ENCODE peak calls at places on chromosome 16, in eight cellular contexts. One of them, this sample, is unnamed.

GRCh38 chr16:66376577-66377326 is 10.3 kb downstream of the CDH5 start:
- DNase-seq in stimulated activated CD8-positive, alpha-beta memory T cell treated with anti-CD3 and anti-CD28 coated beads, Interleukin-4, amount 100 ng/mL, for 1 hour: no peak
- DNase-seq in non-pigmented ciliary epithelial cell: no peak
- DNase-seq in NT2/D1: no peak
- DNase-seq in CD4-positive, alpha-beta T cell: no peak
- DNase-seq in CD8-positive, alpha-beta T cell: no peak
- DNase-seq in left cardiac atrium: no peak
- DNase-seq in hypothalamus: no peak
- DNase-seq in this sample: no peak

GRCh38 chr16:27221576-27222498 is 18.5 kb downstream of the KDM8 start:
- DNase-seq in left cardiac atrium: peak
- DNase-seq in hypothalamus: no peak
- DNase-seq in non-pigmented ciliary epithelial cell: no peak
- DNase-seq in NT2/D1: no peak
- DNase-seq in stimulated activated CD8-positive, alpha-beta memory T cell treated with anti-CD3 and anti-CD28 coated beads, Interleukin-4, amount 100 ng/mL, for 1 hour: no peak
- DNase-seq in CD4-positive, alpha-beta T cell: no peak
- DNase-seq in CD8-positive, alpha-beta T cell: no peak
- DNase-seq in this sample: no peak

GRCh38 chr16:68233835-68234187 is 2.1 kb downstream of the ESRP2 start:
- DNase-seq in NT2/D1: no peak
- DNase-seq in CD4-positive, alpha-beta T cell: no peak
- DNase-seq in left cardiac atrium: no peak
- DNase-seq in stimulated activated CD8-positive, alpha-beta memory T cell treated with anti-CD3 and anti-CD28 coated beads, Interleukin-4, amount 100 ng/mL, for 1 hour: no peak
- DNase-seq in hypothalamus: no peak
- DNase-seq in CD8-positive, alpha-beta T cell: no peak
- DNase-seq in non-pigmented ciliary epithelial cell: no peak
- DNase-seq in this sample: no peak

GRCh38 chr16:88062341-88062861 is 111.2 kb downstream of the BANP start:
- DNase-seq in stimulated activated CD8-positive, alpha-beta memory T cell treated with anti-CD3 and anti-CD28 coated beads, Interleukin-4, amount 100 ng/mL, for 1 hour: no peak
- DNase-seq in hypothalamus: no peak
- DNase-seq in left cardiac atrium: peak
- DNase-seq in NT2/D1: no peak
- DNase-seq in non-pigmented ciliary epithelial cell: peak
- DNase-seq in CD8-positive, alpha-beta T cell: no peak
- DNase-seq in CD4-positive, alpha-beta T cell: no peak
- DNase-seq in this sample: no peak

GRCh38 chr16:56625140-56625942 is at the start of gene MT1E:
- DNase-seq in CD4-positive, alpha-beta T cell: peak
- DNase-seq in hypothalamus: no peak
- DNase-seq in NT2/D1: no peak
- DNase-seq in CD8-positive, alpha-beta T cell: peak
- DNase-seq in non-pigmented ciliary epithelial cell: no peak
- DNase-seq in left cardiac atrium: peak
- DNase-seq in stimulated activated CD8-positive, alpha-beta memory T cell treated with anti-CD3 and anti-CD28 coated beads, Interleukin-4, amount 100 ng/mL, for 1 hour: no peak
- DNase-seq in this sample: peak

GRCh38 chr16:68306633-68307032 is 4.1 kb downstream of the SLC7A6OS start:
- DNase-seq in stimulated activated CD8-positive, alpha-beta memory T cell treated with anti-CD3 and anti-CD28 coated beads, Interleukin-4, amount 100 ng/mL, for 1 hour: no peak
- DNase-seq in CD4-positive, alpha-beta T cell: no peak
- DNase-seq in CD8-positive, alpha-beta T cell: no peak
- DNase-seq in hypothalamus: no peak
- DNase-seq in non-pigmented ciliary epithelial cell: no peak
- DNase-seq in left cardiac atrium: no peak
- DNase-seq in NT2/D1: no peak
- DNase-seq in this sample: no peak

GRCh38 chr16:71376465-71377157 is 18.1 kb downstream of the CALB2 start:
- DNase-seq in CD8-positive, alpha-beta T cell: no peak
- DNase-seq in stimulated activated CD8-positive, alpha-beta memory T cell treated with anti-CD3 and anti-CD28 coated beads, Interleukin-4, amount 100 ng/mL, for 1 hour: no peak
- DNase-seq in CD4-positive, alpha-beta T cell: no peak
- DNase-seq in NT2/D1: no peak
- DNase-seq in left cardiac atrium: no peak
- DNase-seq in non-pigmented ciliary epithelial cell: no peak
- DNase-seq in hypothalamus: no peak
- DNase-seq in this sample: no peak

GRCh38 chr16:85601730-85602401 is 11.3 kb upstream of the GSE1 start:
- DNase-seq in left cardiac atrium: no peak
- DNase-seq in non-pigmented ciliary epithelial cell: no peak
- DNase-seq in NT2/D1: no peak
- DNase-seq in CD4-positive, alpha-beta T cell: no peak
- DNase-seq in stimulated activated CD8-positive, alpha-beta memory T cell treated with anti-CD3 and anti-CD28 coated beads, Interleukin-4, amount 100 ng/mL, for 1 hour: no peak
- DNase-seq in hypothalamus: no peak
- DNase-seq in CD8-positive, alpha-beta T cell: no peak
- DNase-seq in this sample: no peak

GRCh38 chr16:58027341-58028167 is 2.0 kb downstream of the MMP15 start:
- DNase-seq in NT2/D1: peak
- DNase-seq in stimulated activated CD8-positive, alpha-beta memory T cell treated with anti-CD3 and anti-CD28 coated beads, Interleukin-4, amount 100 ng/mL, for 1 hour: no peak
- DNase-seq in non-pigmented ciliary epithelial cell: no peak
- DNase-seq in CD4-positive, alpha-beta T cell: no peak
- DNase-seq in CD8-positive, alpha-beta T cell: no peak
- DNase-seq in hypothalamus: no peak
- DNase-seq in left cardiac atrium: peak
- DNase-seq in this sample: peak

GRCh38 chr16:82627811-82628339 is 1.1 kb downstream of the CDH13 start:
- DNase-seq in non-pigmented ciliary epithelial cell: no peak
- DNase-seq in NT2/D1: no peak
- DNase-seq in CD4-positive, alpha-beta T cell: no peak
- DNase-seq in stimulated activated CD8-positive, alpha-beta memory T cell treated with anti-CD3 and anti-CD28 coated beads, Interleukin-4, amount 100 ng/mL, for 1 hour: no peak
- DNase-seq in CD8-positive, alpha-beta T cell: no peak
- DNase-seq in left cardiac atrium: peak
- DNase-seq in hypothalamus: no peak
- DNase-seq in this sample: no peak

GRCh38 chr16:5319799-5320198 is 222.2 kb upstream of the EEF2KMT start:
- DNase-seq in CD4-positive, alpha-beta T cell: no peak
- DNase-seq in non-pigmented ciliary epithelial cell: no peak
- DNase-seq in hypothalamus: no peak
- DNase-seq in left cardiac atrium: no peak
- DNase-seq in NT2/D1: no peak
- DNase-seq in stimulated activated CD8-positive, alpha-beta memory T cell treated with anti-CD3 and anti-CD28 coated beads, Interleukin-4, amount 100 ng/mL, for 1 hour: no peak
- DNase-seq in CD8-positive, alpha-beta T cell: no peak
- DNase-seq in this sample: no peak

GRCh38 chr16:23182675-23183485 is at the start of gene SCNN1G:
- DNase-seq in CD4-positive, alpha-beta T cell: no peak
- DNase-seq in NT2/D1: no peak
- DNase-seq in non-pigmented ciliary epithelial cell: no peak
- DNase-seq in CD8-positive, alpha-beta T cell: no peak
- DNase-seq in left cardiac atrium: peak
- DNase-seq in hypothalamus: no peak
- DNase-seq in stimulated activated CD8-positive, alpha-beta memory T cell treated with anti-CD3 and anti-CD28 coated beads, Interleukin-4, amount 100 ng/mL, for 1 hour: no peak
- DNase-seq in this sample: peak

GRCh38 chr16:82935781-82936180 is 309.0 kb downstream of the CDH13 start:
- DNase-seq in CD8-positive, alpha-beta T cell: no peak
- DNase-seq in left cardiac atrium: no peak
- DNase-seq in stimulated activated CD8-positive, alpha-beta memory T cell treated with anti-CD3 and anti-CD28 coated beads, Interleukin-4, amount 100 ng/mL, for 1 hour: no peak
- DNase-seq in hypothalamus: no peak
- DNase-seq in NT2/D1: no peak
- DNase-seq in CD4-positive, alpha-beta T cell: no peak
- DNase-seq in non-pigmented ciliary epithelial cell: no peak
- DNase-seq in this sample: no peak

GRCh38 chr16:71428385-71428784 is 13.5 kb downstream of the TLE7 start:
- DNase-seq in CD8-positive, alpha-beta T cell: no peak
- DNase-seq in CD4-positive, alpha-beta T cell: no peak
- DNase-seq in left cardiac atrium: no peak
- DNase-seq in non-pigmented ciliary epithelial cell: no peak
- DNase-seq in NT2/D1: no peak
- DNase-seq in stimulated activated CD8-positive, alpha-beta memory T cell treated with anti-CD3 and anti-CD28 coated beads, Interleukin-4, amount 100 ng/mL, for 1 hour: no peak
- DNase-seq in hypothalamus: no peak
- DNase-seq in this sample: no peak

GRCh38 chr16:23207485-23207884 is 24.9 kb downstream of the SCNN1G start:
- DNase-seq in hypothalamus: no peak
- DNase-seq in CD4-positive, alpha-beta T cell: no peak
- DNase-seq in stimulated activated CD8-positive, alpha-beta memory T cell treated with anti-CD3 and anti-CD28 coated beads, Interleukin-4, amount 100 ng/mL, for 1 hour: no peak
- DNase-seq in non-pigmented ciliary epithelial cell: no peak
- DNase-seq in left cardiac atrium: no peak
- DNase-seq in NT2/D1: no peak
- DNase-seq in CD8-positive, alpha-beta T cell: no peak
- DNase-seq in this sample: peak

GRCh38 chr16:4506450-4506849 is 30.3 kb downstream of the HMOX2 start:
- DNase-seq in left cardiac atrium: peak
- DNase-seq in hypothalamus: no peak
- DNase-seq in non-pigmented ciliary epithelial cell: no peak
- DNase-seq in stimulated activated CD8-positive, alpha-beta memory T cell treated with anti-CD3 and anti-CD28 coated beads, Interleukin-4, amount 100 ng/mL, for 1 hour: peak
- DNase-seq in NT2/D1: peak
- DNase-seq in CD8-positive, alpha-beta T cell: peak
- DNase-seq in CD4-positive, alpha-beta T cell: peak
- DNase-seq in this sample: peak

GRCh38 chr16:9870962-9871361 is 311.3 kb downstream of the GRIN2A start:
- DNase-seq in stimulated activated CD8-positive, alpha-beta memory T cell treated with anti-CD3 and anti-CD28 coated beads, Interleukin-4, amount 100 ng/mL, for 1 hour: no peak
- DNase-seq in non-pigmented ciliary epithelial cell: no peak
- DNase-seq in left cardiac atrium: no peak
- DNase-seq in CD8-positive, alpha-beta T cell: no peak
- DNase-seq in CD4-positive, alpha-beta T cell: no peak
- DNase-seq in NT2/D1: no peak
- DNase-seq in hypothalamus: no peak
- DNase-seq in this sample: no peak

GRCh38 chr16:30896203-30896889 is at the start of gene CTF1:
- DNase-seq in left cardiac atrium: peak
- DNase-seq in hypothalamus: peak
- DNase-seq in CD4-positive, alpha-beta T cell: no peak
- DNase-seq in NT2/D1: peak
- DNase-seq in CD8-positive, alpha-beta T cell: no peak
- DNase-seq in non-pigmented ciliary epithelial cell: no peak
- DNase-seq in stimulated activated CD8-positive, alpha-beta memory T cell treated with anti-CD3 and anti-CD28 coated beads, Interleukin-4, amount 100 ng/mL, for 1 hour: no peak
- DNase-seq in this sample: peak

GRCh38 chr16:4443986-4444385 is 18.3 kb downstream of the DNAJA3 start:
- DNase-seq in left cardiac atrium: no peak
- DNase-seq in hypothalamus: no peak
- DNase-seq in stimulated activated CD8-positive, alpha-beta memory T cell treated with anti-CD3 and anti-CD28 coated beads, Interleukin-4, amount 100 ng/mL, for 1 hour: no peak
- DNase-seq in non-pigmented ciliary epithelial cell: no peak
- DNase-seq in CD4-positive, alpha-beta T cell: no peak
- DNase-seq in NT2/D1: no peak
- DNase-seq in CD8-positive, alpha-beta T cell: no peak
- DNase-seq in this sample: no peak

GRCh38 chr16:81335669-81336068 is 20.9 kb downstream of the GAN start:
- DNase-seq in left cardiac atrium: no peak
- DNase-seq in NT2/D1: no peak
- DNase-seq in stimulated activated CD8-positive, alpha-beta memory T cell treated with anti-CD3 and anti-CD28 coated beads, Interleukin-4, amount 100 ng/mL, for 1 hour: no peak
- DNase-seq in non-pigmented ciliary epithelial cell: no peak
- DNase-seq in hypothalamus: no peak
- DNase-seq in CD4-positive, alpha-beta T cell: no peak
- DNase-seq in CD8-positive, alpha-beta T cell: no peak
- DNase-seq in this sample: no peak

GRCh38 chr16:87895641-87896141 is 26.4 kb upstream of the SLC7A5 start:
- DNase-seq in stimulated activated CD8-positive, alpha-beta memory T cell treated with anti-CD3 and anti-CD28 coated beads, Interleukin-4, amount 100 ng/mL, for 1 hour: peak
- DNase-seq in CD8-positive, alpha-beta T cell: peak
- DNase-seq in NT2/D1: no peak
- DNase-seq in CD4-positive, alpha-beta T cell: peak
- DNase-seq in hypothalamus: no peak
- DNase-seq in left cardiac atrium: no peak
- DNase-seq in non-pigmented ciliary epithelial cell: no peak
- DNase-seq in this sample: no peak

GRCh38 chr16:73171380-73171779 is 123.5 kb upstream of the ZFHX3 start:
- DNase-seq in left cardiac atrium: no peak
- DNase-seq in CD4-positive, alpha-beta T cell: no peak
- DNase-seq in non-pigmented ciliary epithelial cell: no peak
- DNase-seq in hypothalamus: no peak
- DNase-seq in NT2/D1: no peak
- DNase-seq in CD8-positive, alpha-beta T cell: no peak
- DNase-seq in stimulated activated CD8-positive, alpha-beta memory T cell treated with anti-CD3 and anti-CD28 coated beads, Interleukin-4, amount 100 ng/mL, for 1 hour: no peak
- DNase-seq in this sample: peak

GRCh38 chr16:72847187-72848044 is 200.5 kb downstream of the ZFHX3 start:
- DNase-seq in left cardiac atrium: no peak
- DNase-seq in CD4-positive, alpha-beta T cell: no peak
- DNase-seq in hypothalamus: peak
- DNase-seq in non-pigmented ciliary epithelial cell: no peak
- DNase-seq in stimulated activated CD8-positive, alpha-beta memory T cell treated with anti-CD3 and anti-CD28 coated beads, Interleukin-4, amount 100 ng/mL, for 1 hour: no peak
- DNase-seq in CD8-positive, alpha-beta T cell: no peak
- DNase-seq in NT2/D1: no peak
- DNase-seq in this sample: peak

GRCh38 chr16:1212616-1213194 is 12.4 kb downstream of the TPSG1 start:
- DNase-seq in non-pigmented ciliary epithelial cell: no peak
- DNase-seq in left cardiac atrium: no peak
- DNase-seq in CD8-positive, alpha-beta T cell: no peak
- DNase-seq in hypothalamus: no peak
- DNase-seq in CD4-positive, alpha-beta T cell: no peak
- DNase-seq in NT2/D1: no peak
- DNase-seq in stimulated activated CD8-positive, alpha-beta memory T cell treated with anti-CD3 and anti-CD28 coated beads, Interleukin-4, amount 100 ng/mL, for 1 hour: no peak
- DNase-seq in this sample: no peak

GRCh38 chr16:79593074-79593531 is 7.4 kb downstream of the MAF start:
- DNase-seq in hypothalamus: peak
- DNase-seq in NT2/D1: no peak
- DNase-seq in stimulated activated CD8-positive, alpha-beta memory T cell treated with anti-CD3 and anti-CD28 coated beads, Interleukin-4, amount 100 ng/mL, for 1 hour: no peak
- DNase-seq in CD8-positive, alpha-beta T cell: no peak
- DNase-seq in left cardiac atrium: no peak
- DNase-seq in CD4-positive, alpha-beta T cell: no peak
- DNase-seq in non-pigmented ciliary epithelial cell: no peak
- DNase-seq in this sample: no peak

GRCh38 chr16:49576941-49577340 is 203.3 kb downstream of the C16orf78 start:
- DNase-seq in hypothalamus: no peak
- DNase-seq in non-pigmented ciliary epithelial cell: no peak
- DNase-seq in stimulated activated CD8-positive, alpha-beta memory T cell treated with anti-CD3 and anti-CD28 coated beads, Interleukin-4, amount 100 ng/mL, for 1 hour: no peak
- DNase-seq in CD8-positive, alpha-beta T cell: no peak
- DNase-seq in CD4-positive, alpha-beta T cell: no peak
- DNase-seq in left cardiac atrium: no peak
- DNase-seq in NT2/D1: no peak
- DNase-seq in this sample: peak